ENCODE peak calls at places on chromosomes 11 and 22, in four cellular contexts. One of them, this sample, is unnamed.
A peak's percentile ranks its signal among the peaks of the same experiment; 100 is the strongest.

GRCh38 chr11:86068951-86069407 is at the start of gene PICALM:
- DNase-seq in CD8-positive, alpha-beta memory T cell: peak; percentile 96
- DNase-seq in RWPE2: peak; percentile 98
- DNase-seq in mesendoderm: peak; percentile 99
- DNase-seq in this sample: peak; percentile 96

GRCh38 chr11:1998290-1998689 is 648 bp upstream of the H19 start:
- DNase-seq in mesendoderm: no peak
- DNase-seq in RWPE2: no peak
- DNase-seq in CD8-positive, alpha-beta memory T cell: no peak
- DNase-seq in this sample: no peak

GRCh38 chr22:23237201-23237798 is 57.0 kb downstream of the BCR start:
- DNase-seq in RWPE2: no peak
- DNase-seq in mesendoderm: peak; percentile 96
- DNase-seq in CD8-positive, alpha-beta memory T cell: no peak
- DNase-seq in this sample: no peak

GRCh38 chr11:122804161-122804560 is 34.1 kb upstream of the CRTAM start:
- DNase-seq in mesendoderm: peak; percentile 89
- DNase-seq in RWPE2: no peak
- DNase-seq in CD8-positive, alpha-beta memory T cell: no peak
- DNase-seq in this sample: no peak

GRCh38 chr11:10413268-10413667 is 41.8 kb upstream of the AMPD3 start:
- DNase-seq in mesendoderm: peak; percentile 44
- DNase-seq in CD8-positive, alpha-beta memory T cell: peak; percentile 38
- DNase-seq in RWPE2: no peak
- DNase-seq in this sample: no peak

GRCh38 chr22:40417881-40418280 is 47.5 kb downstream of the SGSM3 start:
- DNase-seq in CD8-positive, alpha-beta memory T cell: no peak
- DNase-seq in RWPE2: no peak
- DNase-seq in mesendoderm: no peak
- DNase-seq in this sample: no peak

GRCh38 chr11:64569300-64569970 is 21.6 kb upstream of the SLC22A12 start:
- DNase-seq in CD8-positive, alpha-beta memory T cell: no peak
- DNase-seq in RWPE2: peak; percentile 22
- DNase-seq in mesendoderm: no peak
- DNase-seq in this sample: no peak

GRCh38 chr11:75592699-75593098 is 30.6 kb downstream of the SERPINH1 start:
- DNase-seq in RWPE2: no peak
- DNase-seq in mesendoderm: no peak
- DNase-seq in CD8-positive, alpha-beta memory T cell: no peak
- DNase-seq in this sample: no peak

GRCh38 chr11:95228081-95228859 is 2.7 kb downstream of the SESN3 start:
- DNase-seq in mesendoderm: no peak
- DNase-seq in CD8-positive, alpha-beta memory T cell: no peak
- DNase-seq in RWPE2: no peak
- DNase-seq in this sample: no peak

GRCh38 chr11:47353978-47354774 is 1.7 kb upstream of the MYBPC3 start:
- DNase-seq in mesendoderm: no peak
- DNase-seq in CD8-positive, alpha-beta memory T cell: no peak
- DNase-seq in RWPE2: no peak
- DNase-seq in this sample: no peak
- H3K4me3 ChIP-seq in mesendoderm: no peak overlapping the region
- H3K4me3 ChIP-seq in CD8-positive, alpha-beta memory T cell: no peak overlapping the region
- H3K4me3 ChIP-seq in RWPE2: no peak overlapping the region
- H3K4me3 ChIP-seq in this sample: no peak overlapping the region

DNA sequence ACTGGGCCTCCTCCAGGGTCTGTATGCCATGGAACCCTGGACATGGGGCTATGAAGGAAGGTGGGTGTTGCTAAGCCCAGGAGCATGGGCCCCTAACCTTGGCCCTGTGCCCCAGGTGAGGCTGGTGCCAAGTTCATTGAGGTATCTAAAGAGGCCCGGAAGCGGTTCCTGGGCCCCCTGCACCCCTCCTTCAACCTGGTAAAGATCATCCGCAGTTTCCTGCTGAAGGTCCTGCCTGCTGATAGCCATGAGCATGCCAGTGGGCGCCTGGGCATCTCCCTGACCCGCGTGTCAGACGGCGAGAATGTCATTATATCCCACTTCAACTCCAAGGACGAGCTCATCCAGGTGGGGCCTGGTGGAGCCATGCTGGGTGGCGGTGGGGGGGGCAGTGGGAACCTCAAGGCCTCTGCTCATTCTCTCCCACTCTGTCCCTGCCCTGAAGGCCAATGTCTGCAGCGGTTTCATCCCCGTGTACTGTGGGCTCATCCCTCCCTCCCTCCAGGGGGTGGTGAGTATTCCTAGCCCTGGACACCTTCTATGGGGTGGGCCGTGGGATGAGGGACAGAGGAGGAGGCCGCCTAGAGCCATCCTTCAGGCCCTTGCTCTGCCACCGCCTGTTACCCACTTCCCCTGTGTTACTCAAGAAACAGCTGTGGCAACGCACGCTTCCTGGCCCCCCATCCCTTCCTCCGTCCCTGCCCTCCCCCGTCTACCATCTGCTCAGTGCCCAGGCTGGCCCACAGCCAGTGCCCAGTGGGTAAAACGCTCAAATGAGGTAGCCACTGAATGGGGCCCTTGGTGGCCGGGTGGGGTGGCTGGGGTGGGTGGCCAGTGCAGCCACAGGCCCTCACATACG is 3.0 kb downstream of the PNPLA2 start:
- DNase-seq in CD8-positive, alpha-beta memory T cell: no peak
- DNase-seq in mesendoderm: no peak
- DNase-seq in RWPE2: no peak
- DNase-seq in this sample: no peak
- H3K4me1 ChIP-seq in CD8-positive, alpha-beta memory T cell: peaks cover 25% of the 10 kb centered on the region
- H3K4me1 ChIP-seq in mesendoderm: peaks cover 4% of the 10 kb centered on the region
- H3K4me1 ChIP-seq in RWPE2: peaks cover 15% of the 10 kb centered on the region
- H3K4me1 ChIP-seq in this sample: peaks cover 22% of the 10 kb centered on the region

DNA sequence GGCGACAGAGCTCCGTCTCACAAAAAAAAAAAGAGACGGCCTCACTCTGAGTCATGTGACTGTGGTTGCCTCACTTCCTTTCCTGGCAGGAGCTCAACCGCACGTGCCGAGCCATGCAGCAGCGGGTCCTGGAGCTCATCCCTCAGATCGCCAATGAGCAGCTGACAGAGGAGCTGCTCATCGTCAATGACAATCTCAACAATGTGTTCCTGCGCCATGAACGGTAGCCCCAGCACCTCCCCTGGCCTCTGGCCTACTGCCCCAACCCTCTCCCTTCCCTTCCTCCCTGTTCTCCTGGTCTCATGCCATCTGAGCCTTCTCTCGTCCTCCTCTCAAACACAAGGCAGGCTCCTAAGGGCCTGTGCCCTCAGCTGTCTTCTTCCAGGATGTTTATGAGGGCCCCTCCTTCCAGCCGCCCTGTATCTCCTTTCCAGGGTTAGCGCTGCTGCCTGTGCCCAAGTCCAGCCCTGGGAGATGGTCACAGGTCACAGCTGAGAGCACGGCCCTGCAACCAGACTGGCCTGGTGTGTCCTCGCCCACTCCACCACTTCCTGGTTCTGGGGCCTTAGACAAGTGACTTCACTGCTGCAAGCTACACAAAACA is 30.7 kb downstream of the TOM1 start:
- DNase-seq in CD8-positive, alpha-beta memory T cell: peak; percentile 24
- DNase-seq in RWPE2: no peak
- DNase-seq in mesendoderm: no peak
- DNase-seq in this sample: no peak
- H3K27ac ChIP-seq in CD8-positive, alpha-beta memory T cell: no peak overlapping the region
- H3K27ac ChIP-seq in RWPE2: peak overlapping the region; percentile 10
- H3K27ac ChIP-seq in mesendoderm: no peak overlapping the region
- H3K27ac ChIP-seq in this sample: no peak overlapping the region

GRCh38 chr22:24440718-24441405 is 13.5 kb downstream of the ADORA2A start:
- DNase-seq in CD8-positive, alpha-beta memory T cell: no peak
- DNase-seq in RWPE2: peak; percentile 55
- DNase-seq in mesendoderm: no peak
- DNase-seq in this sample: no peak
- H3K4me3 ChIP-seq in CD8-positive, alpha-beta memory T cell: no peak overlapping the region
- H3K4me3 ChIP-seq in RWPE2: no peak overlapping the region
- H3K4me3 ChIP-seq in mesendoderm: no peak overlapping the region
- H3K4me3 ChIP-seq in this sample: no peak overlapping the region

GRCh38 chr22:46290843-46291785 is 5.6 kb upstream of the GTSE1 start:
- DNase-seq in mesendoderm: no peak
- DNase-seq in CD8-positive, alpha-beta memory T cell: no peak
- DNase-seq in RWPE2: no peak
- DNase-seq in this sample: no peak
- H3K4me1 ChIP-seq in mesendoderm: no peaks in the 10 kb centered on the region
- H3K4me1 ChIP-seq in CD8-positive, alpha-beta memory T cell: peaks cover 30% of the 10 kb centered on the region
- H3K4me1 ChIP-seq in RWPE2: no peaks in the 10 kb centered on the region
- H3K4me1 ChIP-seq in this sample: peaks cover 11% of the 10 kb centered on the region